ENCODE peak calls at places on chromosome 16, in seven cellular contexts. K is stimulated activated CD8-positive, alpha-beta memory T cell treated with anti-CD3 and anti-CD28 coated beads, Interleukin-2, amount 100 ng/mL, for 1 hour; S is activated naive CD4-positive, alpha-beta T cell treated with anti-CD3 and anti-CD28 coated beads for 36 hours; L is activated effector memory CD4-positive, alpha-beta T cell treated with Interleukin-2 at 50 U/mL for 16 hours; Y is activated CD4-positive, alpha-beta memory T cell treated with anti-CD3 and anti-CD28 coated beads for 36 hours; M is GM03348; R is NCI-H2081. X is an unnamed sample.

GRCh38 chr16:2034695-2035430 is 8.2 kb downstream of the NHERF2 start:
- DNase-seq in K (no peak), S (no peak), L (no peak), Y (no peak), M (no peak), R (no peak), X (no peak)

GRCh38 chr16:3292604-3293003 is 9.3 kb downstream of the ZNF263 start:
- DNase-seq in K (no peak), S (no peak), L (no peak), Y (no peak), M (no peak), R (no peak), X (no peak)

GRCh38 chr16:54403580-54403979 is 117.0 kb upstream of the IRX3 start:
- DNase-seq in K (no peak), S (no peak), L (no peak), Y (no peak), M (no peak), R (no peak), X (no peak)

GRCh38 chr16:65118866-65119265 is 3.0 kb downstream of the CDH11 start:
- DNase-seq in K (no peak), S (no peak), L (no peak), Y (no peak), M (no peak), R (no peak), X (no peak)

GRCh38 chr16:6081320-6081976 is 983.9 kb upstream of the EEF2KMT start:
- DNase-seq in K (no peak), S (peak), L (no peak), Y (peak), M (peak), R (peak), X (peak)

GRCh38 chr16:47848481-47849109 is 307.2 kb downstream of the ABCC12 start:
- DNase-seq in K (no peak), S (no peak), L (no peak), Y (no peak), M (peak), R (no peak), X (peak)

GRCh38 chr16:29898786-29899515 is 399 bp downstream of the SEZ6L2 start:
- DNase-seq in K (no peak), S (no peak), L (no peak), Y (no peak), M (peak), R (peak), X (no peak)

GRCh38 chr16:25051446-25052160 is 36.4 kb upstream of the ARHGAP17 start:
- DNase-seq in K (no peak), S (peak), L (no peak), Y (no peak), M (peak), R (no peak), X (no peak)

GRCh38 chr16:86716649-86717048 is 138.3 kb downstream of the FOXL1 start:
- DNase-seq in K (no peak), S (no peak), L (no peak), Y (no peak), M (no peak), R (no peak), X (no peak)

GRCh38 chr16:72808754-72809153 is 239.2 kb downstream of the ZFHX3 start:
- DNase-seq in K (no peak), S (no peak), L (no peak), Y (no peak), M (no peak), R (no peak), X (no peak)

GRCh38 chr16:24568392-24568791 is 29.0 kb downstream of the RBBP6 start:
- DNase-seq in K (no peak), S (no peak), L (no peak), Y (no peak), M (peak), R (no peak), X (no peak)

GRCh38 chr16:17945080-17945601 is 391.4 kb downstream of the NPIPA8 start:
- DNase-seq in K (no peak), S (no peak), L (no peak), Y (no peak), M (no peak), R (no peak), X (no peak)

GRCh38 chr16:8905168-8905762 is 23.1 kb downstream of the LITAFD start:
- DNase-seq in K (no peak), S (peak), L (no peak), Y (no peak), M (peak), R (peak), X (no peak)

GRCh38 chr16:68902376-68903345 is 59.3 kb downstream of the TANGO6 start:
- DNase-seq in K (no peak), S (peak), L (no peak), Y (peak), M (peak), R (peak), X (peak)

GRCh38 chr16:53156516-53156915 is 101.7 kb downstream of the CHD9 start:
- DNase-seq in K (no peak), S (no peak), L (no peak), Y (no peak), M (peak), R (no peak), X (no peak)

GRCh38 chr16:56869513-56870270 is 4.7 kb downstream of the SLC12A3 start:
- DNase-seq in K (no peak), S (peak), L (no peak), Y (peak), M (no peak), R (no peak), X (peak)